ENCODE peak calls at places on chromosomes 1 and 21, in five cellular contexts. B, U, A, R and W are unnamed samples.
A peak's percentile ranks its signal among the peaks of the same experiment; 100 is the strongest.

GRCh38 chr1:240843798-240844197 is 231.8 kb upstream of the GREM2 start:
- DNase-seq in R (no peak), A (no peak), B (no peak), U (no peak), W (no peak)

GRCh38 chr1:43565600-43566360 is 35.1 kb downstream of the PTPRF start:
- DNase-seq in A (no peak), R (peak; percentile 95), U (no peak), B (peak; percentile 70), W (no peak)

GRCh38 chr1:207259391-207259790 is 62.1 kb upstream of the CD55 start:
- DNase-seq in A (peak; percentile 23), R (no peak), U (no peak), B (no peak), W (no peak)

GRCh38 chr1:208437416-208437815 is 193.2 kb upstream of the PLXNA2 start:
- DNase-seq in A (no peak), U (no peak), R (no peak), B (no peak), W (no peak)

GRCh38 chr1:56466541-56466940 is 112.8 kb downstream of the PLPP3 start:
- DNase-seq in B (no peak), U (no peak), A (no peak), R (no peak), W (no peak)

GRCh38 chr1:44664730-44665370 is 9.4 kb downstream of the TMEM53 start:
- DNase-seq in R (no peak), B (no peak), A (no peak), U (no peak), W (no peak)

GRCh38 chr1:14806772-14807171 is 208.3 kb downstream of the KAZN start:
- DNase-seq in R (no peak), A (no peak), U (no peak), B (no peak), W (no peak)

GRCh38 chr21:32403201-32403701 is 9.3 kb upstream of the EVA1C start:
- DNase-seq in B (peak; percentile 81), U (peak; percentile 3), A (peak; percentile 48), R (peak; percentile 81), W (peak; percentile 82)

GRCh38 chr1:159598196-159598595 is 10.6 kb downstream of the APCS start:
- DNase-seq in R (no peak), B (no peak), U (no peak), A (peak; percentile 18), W (no peak)

GRCh38 chr1:19582318-19582717 is 61.8 kb upstream of the NBL1 start:
- DNase-seq in U (peak; percentile 42), B (peak; percentile 72), R (peak; percentile 29), A (no peak), W (peak; percentile 52)

GRCh38 chr1:6251233-6251632 is 7.3 kb downstream of the HES3 start:
- DNase-seq in R (no peak), U (no peak), B (no peak), A (no peak), W (no peak)

GRCh38 chr1:158008630-158009029 is 15.2 kb downstream of the KIRREL1 start:
- DNase-seq in A (no peak), R (no peak), U (no peak), B (no peak), W (no peak)

GRCh38 chr21:33075128-33075527 is 5.2 kb downstream of the OLIG1 start:
- DNase-seq in A (no peak), B (no peak), R (no peak), U (no peak), W (no peak)

GRCh38 chr1:97691325-97691724 is 229.5 kb downstream of the DPYD start:
- DNase-seq in A (no peak), U (no peak), B (no peak), R (peak; percentile 42), W (no peak)

GRCh38 chr1:81029266-81029665 is 771.5 kb upstream of the ADGRL2 start:
- DNase-seq in U (no peak), B (no peak), R (no peak), A (no peak), W (no peak)

GRCh38 chr1:59707216-59707615 is 107.5 kb upstream of the HOOK1 start:
- DNase-seq in A (no peak), B (no peak), U (no peak), R (no peak), W (no peak)

GRCh38 chr21:30434033-30434631 is 4.1 kb downstream of the KRTAP13-4 start:
- DNase-seq in A (no peak), U (no peak), R (peak; percentile 33), B (peak; percentile 8), W (peak; percentile 62)

GRCh38 chr1:24743404-24744211 is 1.6 kb upstream of the CLIC4 start:
- DNase-seq in A (no peak), B (no peak), R (no peak), U (no peak), W (no peak)

GRCh38 chr1:43350976-43351375 is 7.8 kb upstream of the CDC20 start:
- DNase-seq in U (no peak), A (no peak), R (no peak), B (no peak), W (no peak)

GRCh38 chr1:14757260-14757625 is 158.8 kb downstream of the KAZN start:
- DNase-seq in U (no peak), B (no peak), R (no peak), A (no peak), W (no peak)

GRCh38 chr1:236144446-236145150 is 2.3 kb downstream of the GPR137B start:
- DNase-seq in B (no peak), U (no peak), A (no peak), R (peak; percentile 52), W (no peak)

GRCh38 chr1:83626603-83627002 is 372.3 kb downstream of the TTLL7 start:
- DNase-seq in R (no peak), A (no peak), B (no peak), U (peak; percentile 12), W (no peak)

GRCh38 chr1:154812911-154813816 is 56.9 kb downstream of the KCNN3 start:
- DNase-seq in B (peak; percentile 24), R (no peak), A (no peak), U (no peak), W (no peak)

GRCh38 chr1:43065191-43065590 is 106.5 kb upstream of the SLC2A1 start:
- DNase-seq in B (no peak), A (no peak), R (no peak), U (no peak), W (no peak)

GRCh38 chr1:155070721-155071556 is 7.4 kb downstream of the EFNA4 start:
- DNase-seq in U (no peak), R (peak; percentile 90), A (peak; percentile 72), B (peak; percentile 87), W (peak; percentile 76)

GRCh38 chr21:34598931-34599400 is 15.9 kb downstream of the RCAN1 start:
- DNase-seq in A (no peak), U (no peak), R (peak; percentile 33), B (no peak), W (no peak)

GRCh38 chr1:59305188-59305587 is 8.3 kb downstream of the FGGY start:
- DNase-seq in R (no peak), A (no peak), U (no peak), B (no peak), W (no peak)

GRCh38 chr1:77416692-77417450 is 135.1 kb downstream of the AK5 start:
- DNase-seq in B (peak; percentile 15), A (peak; percentile 14), U (no peak), R (peak; percentile 12), W (peak; percentile 42)

GRCh38 chr1:22044690-22045420 is 7.7 kb upstream of the CDC42 start:
- DNase-seq in U (no peak), B (no peak), A (no peak), R (no peak), W (no peak)

GRCh38 chr1:22051607-22052114 is 848 bp upstream of the CDC42 start:
- DNase-seq in R (no peak), A (no peak), U (no peak), B (peak; percentile 42), W (no peak)

GRCh38 chr1:22050330-22050729 is 2.2 kb upstream of the CDC42 start:
- DNase-seq in B (no peak), R (no peak), A (no peak), U (no peak), W (no peak)

GRCh38 chr1:22045604-22046228 is 6.8 kb upstream of the CDC42 start:
- DNase-seq in R (no peak), A (no peak), U (no peak), B (no peak), W (no peak)

GRCh38 chr1:22048351-22049192 is 3.9 kb upstream of the CDC42 start:
- DNase-seq in R (no peak), U (peak; percentile 75), A (peak; percentile 85), B (peak; percentile 94), W (no peak)
- TF ChIP-seq FOXM1 in R (no peak), U (no peak), A (no peak), B (no peak), W (no peak)

DNA sequence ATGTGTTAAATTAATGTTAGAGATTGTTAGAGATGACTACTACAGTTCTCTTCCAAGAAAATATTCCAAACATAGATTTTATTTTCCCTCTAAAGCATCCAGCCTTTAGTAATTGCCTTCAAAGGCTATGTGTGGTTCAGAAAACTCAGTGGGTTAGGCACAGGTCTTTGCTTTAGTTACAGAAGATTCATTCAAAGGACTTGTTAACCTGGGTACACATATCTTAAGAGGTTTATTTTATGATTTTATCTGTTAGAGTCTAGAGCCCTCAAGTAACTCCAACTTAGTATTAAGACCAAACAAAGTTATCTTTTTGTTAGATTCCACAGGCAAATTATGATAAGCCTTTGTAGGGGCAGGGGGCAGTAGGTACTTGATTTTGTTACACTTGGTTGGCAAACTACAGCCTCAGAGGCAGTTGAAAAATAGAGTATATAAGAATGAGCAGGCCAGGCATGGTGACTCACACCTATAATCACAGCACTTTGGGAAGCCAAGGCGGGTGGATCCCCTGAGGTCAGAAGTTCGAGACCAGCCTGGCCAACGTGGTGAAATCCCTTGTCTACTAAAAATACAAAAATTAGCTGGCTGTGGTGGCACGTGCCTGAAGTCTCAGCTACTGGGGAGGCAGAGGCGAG is 37.9 kb downstream of the CXADR start:
- DNase-seq in A (no peak), U (no peak), B (no peak), R (no peak), W (no peak)
- TF ChIP-seq FOXM1 in A (no peak), U (no peak), B (no peak), R (no peak), W (no peak)

DNA sequence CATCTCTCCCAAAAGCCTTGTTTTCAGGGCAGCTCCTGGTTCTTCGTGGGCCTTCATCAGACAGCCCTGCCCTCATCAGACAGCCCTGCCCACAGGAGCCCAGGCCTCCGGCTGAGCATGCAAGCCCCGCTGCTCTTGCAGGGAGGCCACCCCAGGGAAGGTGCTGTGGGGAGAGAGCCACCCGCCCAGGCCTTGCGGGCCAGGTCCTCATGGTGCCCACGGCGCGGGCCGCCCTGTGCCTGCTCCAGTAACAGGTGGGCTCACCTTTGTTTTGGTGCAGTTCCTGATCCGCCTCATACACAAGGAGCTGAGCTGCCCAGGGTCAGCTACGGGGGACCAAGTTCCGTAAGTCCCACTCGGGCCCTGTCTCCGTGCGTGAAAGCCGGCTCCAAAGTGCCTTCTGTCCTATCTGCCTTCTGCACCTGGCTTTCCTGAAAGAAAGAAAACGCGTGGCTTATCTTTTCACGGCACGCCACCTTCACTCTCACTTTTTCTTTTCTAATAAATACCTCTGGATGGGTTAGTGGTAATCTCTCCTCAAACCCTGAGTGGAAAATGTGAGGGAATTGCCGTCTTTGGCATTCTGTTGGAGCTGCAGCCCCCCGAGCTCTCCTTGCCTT is 65.9 kb downstream of the SLC37A1 start:
- DNase-seq in U (no peak), R (no peak), B (no peak), A (no peak), W (no peak)
- TF ChIP-seq FOXM1 in U (no peak), R (no peak), B (no peak), A (no peak), W (no peak)

DNA sequence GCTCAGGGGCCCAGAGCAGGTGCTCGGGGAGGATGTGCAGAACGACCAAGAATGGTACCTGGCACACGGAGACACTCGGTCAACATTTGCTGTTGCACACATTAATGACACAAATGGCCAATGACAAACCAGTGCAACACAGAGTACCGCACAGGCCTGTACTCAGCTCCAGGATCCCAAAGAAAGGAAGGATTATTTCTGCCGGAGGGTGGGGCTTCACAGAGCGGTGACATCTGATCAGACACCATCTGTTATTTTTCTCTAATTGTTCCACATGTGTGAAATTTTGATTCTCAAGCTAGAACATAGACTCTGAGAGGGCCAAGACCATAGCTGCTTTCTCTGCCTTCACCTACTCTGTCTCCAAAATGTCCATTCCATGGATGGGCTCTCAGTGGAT is 100.4 kb downstream of the MRPL37 start:
- DNase-seq in A (no peak), U (no peak), B (no peak), R (no peak), W (no peak)
- TF ChIP-seq FOXM1 in A (no peak), U (no peak), B (no peak), R (no peak), W (no peak)